ENCODE peak calls at places on chromosomes 2 and 18, in nine cellular contexts. U, E, F, X, A, P, S, C and B are unnamed samples.

GRCh38 chr2:152924722-152925121 is 206.3 kb downstream of the ARL6IP6 start:
- DNase-seq in U (no peak), E (no peak), F (no peak), X (no peak), A (no peak), P (no peak), S (no peak), C (no peak), B (no peak)

GRCh38 chr2:8574196-8575010 is 107.5 kb upstream of the ID2 start:
- DNase-seq in U (peak), E (no peak), F (peak), X (no peak), A (no peak), P (no peak), S (no peak), C (no peak), B (no peak)

GRCh38 chr2:231604101-231604684 is 11.5 kb downstream of the TEX44 start:
- DNase-seq in U (peak), E (peak), F (peak), X (peak), A (no peak), P (no peak), S (no peak), C (peak), B (peak)

GRCh38 chr18:37393945-37394609 is 171.5 kb downstream of the CELF4 start:
- DNase-seq in U (peak), E (peak), F (peak), X (peak), A (no peak), P (peak), S (peak), C (peak), B (peak)

GRCh38 chr18:79823120-79823519 is 25.4 kb downstream of the KCNG2 start:
- DNase-seq in U (no peak), E (no peak), F (no peak), X (no peak), A (no peak), P (no peak), S (no peak), C (no peak), B (no peak)

GRCh38 chr2:138382672-138383071 is 118.9 kb upstream of the SPOPL start:
- DNase-seq in U (no peak), E (no peak), F (no peak), X (no peak), A (no peak), P (no peak), S (no peak), C (no peak), B (no peak)

GRCh38 chr2:70748002-70748779 is 19.8 kb downstream of the ADD2 start:
- DNase-seq in U (no peak), E (no peak), F (no peak), X (no peak), A (no peak), P (no peak), S (no peak), C (no peak), B (no peak)

GRCh38 chr18:32093106-32093511 is 1.4 kb downstream of the RNF138 start:
- DNase-seq in U (no peak), E (peak), F (peak), X (no peak), A (peak), P (peak), S (peak), C (peak), B (peak)

GRCh38 chr2:150732064-150732463 is 244.6 kb upstream of the RND3 start:
- DNase-seq in U (no peak), E (no peak), F (peak), X (peak), A (no peak), P (no peak), S (no peak), C (no peak), B (no peak)

GRCh38 chr2:71472019-71472418 is 18.7 kb downstream of the DYSF start:
- DNase-seq in U (no peak), E (no peak), F (no peak), X (no peak), A (no peak), P (no peak), S (no peak), C (no peak), B (no peak)

GRCh38 chr2:157325786-157326185 is at the start of gene ERMN:
- DNase-seq in U (peak), E (no peak), F (no peak), X (no peak), A (no peak), P (no peak), S (no peak), C (no peak), B (peak)

GRCh38 chr2:117785740-117786139 is 28.8 kb upstream of the DDX18 start:
- DNase-seq in U (no peak), E (no peak), F (peak), X (no peak), A (no peak), P (peak), S (peak), C (peak), B (no peak)

GRCh38 chr2:43311276-43311675 is 84.9 kb upstream of the ZFP36L2 start:
- DNase-seq in U (no peak), E (no peak), F (no peak), X (no peak), A (no peak), P (peak), S (no peak), C (no peak), B (no peak)

GRCh38 chr2:128581849-128582244 is 263.2 kb upstream of the HS6ST1 start:
- DNase-seq in U (no peak), E (no peak), F (no peak), X (no peak), A (no peak), P (no peak), S (no peak), C (no peak), B (no peak)

GRCh38 chr2:44705851-44706555 is 235.5 kb upstream of the SIX3 start:
- DNase-seq in U (no peak), E (no peak), F (no peak), X (no peak), A (no peak), P (no peak), S (no peak), C (no peak), B (no peak)

GRCh38 chr2:235724964-235725603 is 231.2 kb downstream of the AGAP1 start:
- DNase-seq in U (peak), E (peak), F (no peak), X (no peak), A (no peak), P (no peak), S (no peak), C (peak), B (peak)

GRCh38 chr2:73414651-73415050 is 29.0 kb downstream of the ALMS1 start:
- DNase-seq in U (no peak), E (no peak), F (no peak), X (no peak), A (no peak), P (no peak), S (no peak), C (no peak), B (no peak)

GRCh38 chr18:79496978-79497637 is 101.4 kb downstream of the NFATC1 start:
- DNase-seq in U (peak), E (peak), F (no peak), X (no peak), A (peak), P (no peak), S (no peak), C (peak), B (peak)

GRCh38 chr2:68871159-68871764 is at the start of gene BMP10:
- DNase-seq in U (no peak), E (peak), F (no peak), X (no peak), A (no peak), P (no peak), S (no peak), C (no peak), B (no peak)

GRCh38 chr2:124559236-124559635 is 534.1 kb downstream of the CNTNAP5 start:
- DNase-seq in U (no peak), E (no peak), F (no peak), X (no peak), A (no peak), P (no peak), S (no peak), C (no peak), B (no peak)

GRCh38 chr2:238939074-238939473 is 91.2 kb downstream of the TWIST2 start:
- DNase-seq in U (no peak), E (peak), F (no peak), X (peak), A (no peak), P (no peak), S (no peak), C (peak), B (no peak)

GRCh38 chr2:108396845-108397244 is 19.1 kb downstream of the SULT1C4 start:
- DNase-seq in U (no peak), E (no peak), F (no peak), X (no peak), A (no peak), P (peak), S (peak), C (no peak), B (no peak)

GRCh38 chr18:46814394-46814793 is 57.5 kb upstream of the ST8SIA5 start:
- DNase-seq in U (no peak), E (no peak), F (peak), X (no peak), A (no peak), P (no peak), S (no peak), C (no peak), B (no peak)

GRCh38 chr18:23106575-23106974 is 28.7 kb upstream of the CABLES1 start:
- DNase-seq in U (no peak), E (no peak), F (peak), X (peak), A (no peak), P (peak), S (no peak), C (peak), B (no peak)